ENCODE peak calls at places on chromosomes 3 and 15, in seven cellular contexts. One of them, this sample, is unnamed.

GRCh38 chr3:50630916-50631315 is 14.0 kb downstream of the MAPKAPK3 start:
- DNase-seq in tibial nerve: no peak
- DNase-seq in CD8-positive, alpha-beta T cell: no peak
- DNase-seq in PC-9: no peak
- DNase-seq in aorta: no peak
- DNase-seq in ovary: no peak
- DNase-seq in thoracic aorta: no peak
- DNase-seq in this sample: no peak

GRCh38 chr15:38705421-38706219 is 141.0 kb upstream of the RASGRP1 start:
- DNase-seq in aorta: no peak
- DNase-seq in ovary: no peak
- DNase-seq in thoracic aorta: no peak
- DNase-seq in PC-9: no peak
- DNase-seq in CD8-positive, alpha-beta T cell: no peak
- DNase-seq in tibial nerve: no peak
- DNase-seq in this sample: no peak

GRCh38 chr15:39040861-39041260 is 476.2 kb upstream of the RASGRP1 start:
- DNase-seq in ovary: no peak
- DNase-seq in CD8-positive, alpha-beta T cell: no peak
- DNase-seq in aorta: no peak
- DNase-seq in PC-9: no peak
- DNase-seq in tibial nerve: no peak
- DNase-seq in thoracic aorta: no peak
- DNase-seq in this sample: no peak

GRCh38 chr3:12194209-12194608 is 35.5 kb upstream of the TIMP4 start:
- DNase-seq in CD8-positive, alpha-beta T cell: no peak
- DNase-seq in PC-9: no peak
- DNase-seq in ovary: no peak
- DNase-seq in tibial nerve: no peak
- DNase-seq in thoracic aorta: no peak
- DNase-seq in aorta: no peak
- DNase-seq in this sample: no peak

GRCh38 chr15:97998307-97999071 is 38.0 kb downstream of the ARRDC4 start:
- DNase-seq in CD8-positive, alpha-beta T cell: no peak
- DNase-seq in thoracic aorta: no peak
- DNase-seq in tibial nerve: no peak
- DNase-seq in aorta: no peak
- DNase-seq in ovary: no peak
- DNase-seq in PC-9: no peak
- DNase-seq in this sample: no peak

GRCh38 chr3:150544726-150545125 is 1.6 kb downstream of the SERP1 start:
- DNase-seq in CD8-positive, alpha-beta T cell: no peak
- DNase-seq in thoracic aorta: no peak
- DNase-seq in PC-9: no peak
- DNase-seq in ovary: no peak
- DNase-seq in tibial nerve: no peak
- DNase-seq in aorta: no peak
- DNase-seq in this sample: no peak

GRCh38 chr15:77901251-77901881 is 176.1 kb downstream of the TBC1D2B start:
- DNase-seq in ovary: no peak
- DNase-seq in CD8-positive, alpha-beta T cell: no peak
- DNase-seq in tibial nerve: no peak
- DNase-seq in thoracic aorta: no peak
- DNase-seq in PC-9: no peak
- DNase-seq in aorta: no peak
- DNase-seq in this sample: no peak

GRCh38 chr15:65904301-65904700 is 35.0 kb downstream of the RAB11A start:
- DNase-seq in CD8-positive, alpha-beta T cell: no peak
- DNase-seq in tibial nerve: no peak
- DNase-seq in ovary: no peak
- DNase-seq in aorta: no peak
- DNase-seq in thoracic aorta: no peak
- DNase-seq in PC-9: no peak
- DNase-seq in this sample: no peak

GRCh38 chr15:78061963-78062427 is 15.5 kb downstream of the TBC1D2B start:
- DNase-seq in aorta: no peak
- DNase-seq in tibial nerve: no peak
- DNase-seq in ovary: no peak
- DNase-seq in thoracic aorta: no peak
- DNase-seq in CD8-positive, alpha-beta T cell: peak; percentile 43
- DNase-seq in PC-9: no peak
- DNase-seq in this sample: no peak

GRCh38 chr3:25655659-25656058 is 9.0 kb downstream of the TOP2B start:
- DNase-seq in tibial nerve: no peak
- DNase-seq in thoracic aorta: no peak
- DNase-seq in aorta: no peak
- DNase-seq in ovary: no peak
- DNase-seq in PC-9: no peak
- DNase-seq in CD8-positive, alpha-beta T cell: no peak
- DNase-seq in this sample: no peak

GRCh38 chr3:79139395-79140060 is 628.3 kb downstream of the ROBO1 start:
- DNase-seq in thoracic aorta: no peak
- DNase-seq in aorta: no peak
- DNase-seq in tibial nerve: no peak
- DNase-seq in ovary: no peak
- DNase-seq in CD8-positive, alpha-beta T cell: no peak
- DNase-seq in PC-9: no peak
- DNase-seq in this sample: no peak

GRCh38 chr15:45116482-45117326 is 2.6 kb downstream of the DUOXA2 start:
- DNase-seq in thoracic aorta: no peak
- DNase-seq in tibial nerve: no peak
- DNase-seq in aorta: no peak
- DNase-seq in ovary: no peak
- DNase-seq in CD8-positive, alpha-beta T cell: no peak
- DNase-seq in PC-9: no peak
- DNase-seq in this sample: no peak

GRCh38 chr3:149016669-149017541 is 25.6 kb downstream of the GYG1 start:
- DNase-seq in CD8-positive, alpha-beta T cell: no peak
- DNase-seq in tibial nerve: no peak
- DNase-seq in aorta: no peak
- DNase-seq in ovary: no peak
- DNase-seq in PC-9: no peak
- DNase-seq in thoracic aorta: no peak
- DNase-seq in this sample: no peak

GRCh38 chr3:41141431-41142164 is 57.7 kb upstream of the CTNNB1 start:
- DNase-seq in ovary: no peak
- DNase-seq in PC-9: no peak
- DNase-seq in thoracic aorta: no peak
- DNase-seq in CD8-positive, alpha-beta T cell: no peak
- DNase-seq in aorta: no peak
- DNase-seq in tibial nerve: no peak
- DNase-seq in this sample: no peak

GRCh38 chr3:14188367-14188766 is 9.8 kb downstream of the LSM3 start:
- DNase-seq in thoracic aorta: no peak
- DNase-seq in PC-9: no peak
- DNase-seq in tibial nerve: no peak
- DNase-seq in aorta: no peak
- DNase-seq in CD8-positive, alpha-beta T cell: no peak
- DNase-seq in ovary: no peak
- DNase-seq in this sample: no peak
- H3K36me3 ChIP-seq in thoracic aorta: peaks cover 23% of the 10 kb centered on the region
- H3K36me3 ChIP-seq in PC-9: peaks cover 34% of the 10 kb centered on the region
- H3K36me3 ChIP-seq in tibial nerve: peaks cover 9% of the 10 kb centered on the region
- H3K36me3 ChIP-seq in aorta: peaks cover 2% of the 10 kb centered on the region
- H3K36me3 ChIP-seq in CD8-positive, alpha-beta T cell: peaks cover 13% of the 10 kb centered on the region
- H3K36me3 ChIP-seq in ovary: no peaks in the 10 kb centered on the region
- H3K36me3 ChIP-seq in this sample: peaks cover 59% of the 10 kb centered on the region

DNA sequence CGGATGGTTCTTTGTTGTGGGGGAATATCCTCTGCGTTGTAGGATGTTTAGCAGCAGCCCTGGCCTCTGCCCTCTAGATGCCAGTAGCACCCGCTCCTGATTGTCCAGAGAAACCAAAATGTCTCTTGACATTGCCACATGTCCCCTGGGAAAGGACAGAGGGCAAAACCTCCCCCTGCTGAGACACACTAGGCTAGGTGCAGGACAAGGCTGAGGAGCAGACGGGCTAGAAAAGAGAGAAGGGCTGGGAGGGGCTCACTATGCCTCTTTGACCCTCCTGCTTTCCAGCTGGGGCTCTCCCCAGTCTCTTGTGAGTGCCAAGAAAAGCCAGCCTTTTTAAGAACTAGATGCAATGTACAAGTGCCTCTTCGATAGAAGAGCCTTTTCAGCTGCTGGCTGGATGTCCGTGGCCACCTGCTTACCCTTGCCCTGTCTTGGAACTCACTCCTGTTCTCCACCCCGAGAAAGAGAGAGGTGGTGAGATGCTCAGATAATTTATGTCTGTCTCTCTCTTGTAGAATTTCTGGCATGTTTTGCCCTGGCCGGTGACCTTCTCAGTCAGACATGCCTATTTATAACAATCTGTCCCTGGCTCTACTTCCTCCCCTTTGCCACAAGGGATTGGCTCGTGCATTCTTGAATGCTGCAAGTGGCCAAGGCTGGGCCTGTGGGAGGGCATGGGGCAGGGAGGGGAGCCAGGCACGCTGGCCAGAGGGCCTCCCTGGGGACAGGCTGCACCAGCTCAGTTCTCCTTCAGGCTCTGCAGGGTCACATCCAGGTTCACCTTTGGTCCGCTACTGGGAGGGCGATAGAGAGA is 142.6 kb downstream of the RPLP1 start:
- DNase-seq in thoracic aorta: peak; percentile 65
- DNase-seq in aorta: peak; percentile 91
- DNase-seq in ovary: no peak
- DNase-seq in tibial nerve: peak; percentile 49
- DNase-seq in CD8-positive, alpha-beta T cell: no peak
- DNase-seq in PC-9: peak; percentile 73
- DNase-seq in this sample: peak; percentile 78
- H3K27me3 ChIP-seq in thoracic aorta: no peaks in the 10 kb centered on the region
- H3K27me3 ChIP-seq in aorta: no peaks in the 10 kb centered on the region
- H3K27me3 ChIP-seq in ovary: no peaks in the 10 kb centered on the region
- H3K27me3 ChIP-seq in tibial nerve: no peaks in the 10 kb centered on the region
- H3K27me3 ChIP-seq in CD8-positive, alpha-beta T cell: no peaks in the 10 kb centered on the region
- H3K27me3 ChIP-seq in PC-9: peaks cover 21% of the 10 kb centered on the region
- H3K27me3 ChIP-seq in this sample: no peaks in the 10 kb centered on the region

GRCh38 chr15:22240403-22240802 is 160.1 kb downstream of the OR4M2 start:
- DNase-seq in aorta: no peak
- DNase-seq in ovary: no peak
- DNase-seq in CD8-positive, alpha-beta T cell: no peak
- DNase-seq in tibial nerve: no peak
- DNase-seq in thoracic aorta: no peak
- DNase-seq in PC-9: no peak
- DNase-seq in this sample: no peak
- H3K9me3 ChIP-seq in aorta: peaks cover 1% of the 10 kb centered on the region
- H3K9me3 ChIP-seq in ovary: no peaks in the 10 kb centered on the region
- H3K9me3 ChIP-seq in CD8-positive, alpha-beta T cell: no peaks in the 10 kb centered on the region
- H3K9me3 ChIP-seq in tibial nerve: no peaks in the 10 kb centered on the region
- H3K9me3 ChIP-seq in thoracic aorta: no peaks in the 10 kb centered on the region
- H3K9me3 ChIP-seq in PC-9: no peaks in the 10 kb centered on the region
- H3K9me3 ChIP-seq in this sample: peaks cover 2% of the 10 kb centered on the region

GRCh38 chr3:186783731-186784515 is 546 bp downstream of the EIF4A2 start:
- DNase-seq in PC-9: peak; percentile 84
- DNase-seq in CD8-positive, alpha-beta T cell: peak; percentile 81
- DNase-seq in ovary: peak; percentile 86
- DNase-seq in aorta: peak; percentile 94
- DNase-seq in thoracic aorta: peak; percentile 49
- DNase-seq in tibial nerve: peak; percentile 74
- DNase-seq in this sample: peak; percentile 90

GRCh38 chr3:186786810-186787375 is 3.5 kb downstream of the EIF4A2 start:
- DNase-seq in aorta: no peak
- DNase-seq in ovary: no peak
- DNase-seq in thoracic aorta: no peak
- DNase-seq in tibial nerve: no peak
- DNase-seq in CD8-positive, alpha-beta T cell: no peak
- DNase-seq in PC-9: no peak
- DNase-seq in this sample: no peak

GRCh38 chr3:186787642-186788481 is 4.5 kb downstream of the EIF4A2 start:
- DNase-seq in ovary: no peak
- DNase-seq in aorta: no peak
- DNase-seq in PC-9: no peak
- DNase-seq in CD8-positive, alpha-beta T cell: no peak
- DNase-seq in thoracic aorta: no peak
- DNase-seq in tibial nerve: no peak
- DNase-seq in this sample: no peak

GRCh38 chr3:186784820-186785516 is 1.6 kb downstream of the EIF4A2 start:
- DNase-seq in CD8-positive, alpha-beta T cell: no peak
- DNase-seq in aorta: no peak
- DNase-seq in PC-9: no peak
- DNase-seq in ovary: no peak
- DNase-seq in thoracic aorta: no peak
- DNase-seq in tibial nerve: no peak
- DNase-seq in this sample: no peak

DNA sequence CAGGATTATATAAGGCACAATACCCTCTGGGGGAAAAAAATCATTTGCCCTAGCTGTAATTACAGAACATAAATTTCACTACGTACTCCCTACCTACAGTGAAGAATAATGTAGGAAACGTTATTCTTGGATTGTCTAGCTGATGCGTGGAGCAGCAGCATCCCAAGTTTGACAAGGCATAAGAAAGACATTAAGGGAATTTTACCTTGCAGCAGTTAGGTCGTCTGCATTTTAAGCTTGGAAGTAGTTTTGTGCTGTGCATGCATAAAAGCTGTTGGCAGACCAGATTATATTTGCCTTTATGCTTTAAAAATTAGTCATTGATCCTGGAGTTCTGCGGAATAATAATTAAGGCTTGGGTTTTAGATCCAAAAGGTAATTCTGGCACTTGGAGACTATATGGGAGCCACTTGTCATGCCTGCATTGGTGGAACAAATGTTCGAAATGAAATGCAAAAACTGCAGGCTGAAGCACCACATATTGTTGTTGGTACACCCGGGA is 2.2 kb downstream of the EIF4A2 start:
- DNase-seq in CD8-positive, alpha-beta T cell: no peak
- DNase-seq in ovary: no peak
- DNase-seq in aorta: no peak
- DNase-seq in PC-9: no peak
- DNase-seq in tibial nerve: no peak
- DNase-seq in thoracic aorta: no peak
- DNase-seq in this sample: no peak
- H3K36me3 ChIP-seq in CD8-positive, alpha-beta T cell: peaks cover 59% of the 10 kb centered on the region
- H3K36me3 ChIP-seq in ovary: no peaks in the 10 kb centered on the region
- H3K36me3 ChIP-seq in aorta: peaks cover 13% of the 10 kb centered on the region
- H3K36me3 ChIP-seq in PC-9: peaks cover 65% of the 10 kb centered on the region
- H3K36me3 ChIP-seq in tibial nerve: peaks cover 33% of the 10 kb centered on the region
- H3K36me3 ChIP-seq in thoracic aorta: peaks cover 54% of the 10 kb centered on the region
- H3K36me3 ChIP-seq in this sample: peaks cover 64% of the 10 kb centered on the region